ENCODE peak calls at places on chromosomes 1 and 21, in eight cellular contexts. N is IMR-90, M is PC-3, W is endothelial cell of umbilical vein, E is kidney, J is Karpas-422, V is HCT116, A is neuronal stem cell. K is an unnamed sample.

GRCh38 chr1:168236836-168237611 is 11.2 kb downstream of the SFT2D2 start:
- DNase-seq in N (no peak), M (no peak), W (no peak), E (no peak), J (no peak), V (no peak), A (no peak), K (no peak)

GRCh38 chr1:54705153-54705552 is 10.5 kb upstream of the TTC4 start:
- DNase-seq in N (no peak), M (peak; percentile 6), W (no peak), E (no peak), J (no peak), V (no peak), A (no peak), K (no peak)

GRCh38 chr1:101257500-101258325 is 20.9 kb downstream of the S1PR1 start:
- DNase-seq in N (no peak), M (peak; percentile 49), W (no peak), E (no peak), J (no peak), V (no peak), A (no peak), K (no peak)

GRCh38 chr1:213070399-213070798 is 19.4 kb downstream of the RPS6KC1 start:
- DNase-seq in N (peak; percentile 86), M (peak; percentile 75), W (peak; percentile 57), E (no peak), J (peak; percentile 60), V (no peak), A (no peak), K (no peak)

GRCh38 chr1:235401251-235401650 is 34.0 kb downstream of the TBCE start:
- DNase-seq in N (no peak), M (no peak), W (no peak), E (no peak), J (no peak), V (no peak), A (no peak), K (no peak)

GRCh38 chr1:52668711-52669110 is 29.4 kb downstream of the COA7 start:
- DNase-seq in N (peak; percentile 34), M (peak; percentile 81), W (no peak), E (no peak), J (no peak), V (no peak), A (no peak), K (no peak)

GRCh38 chr1:209651148-209651547 is 1.1 kb downstream of the LAMB3 start:
- DNase-seq in N (peak; percentile 56), M (peak; percentile 95), W (peak; percentile 77), E (peak; percentile 86), J (peak; percentile 38), V (peak; percentile 67), A (no peak), K (peak; percentile 66)

GRCh38 chr1:74571875-74572274 is 59.5 kb upstream of the LRRC53 start:
- DNase-seq in N (no peak), M (no peak), W (no peak), E (no peak), J (no peak), V (no peak), A (no peak), K (no peak)

DNA sequence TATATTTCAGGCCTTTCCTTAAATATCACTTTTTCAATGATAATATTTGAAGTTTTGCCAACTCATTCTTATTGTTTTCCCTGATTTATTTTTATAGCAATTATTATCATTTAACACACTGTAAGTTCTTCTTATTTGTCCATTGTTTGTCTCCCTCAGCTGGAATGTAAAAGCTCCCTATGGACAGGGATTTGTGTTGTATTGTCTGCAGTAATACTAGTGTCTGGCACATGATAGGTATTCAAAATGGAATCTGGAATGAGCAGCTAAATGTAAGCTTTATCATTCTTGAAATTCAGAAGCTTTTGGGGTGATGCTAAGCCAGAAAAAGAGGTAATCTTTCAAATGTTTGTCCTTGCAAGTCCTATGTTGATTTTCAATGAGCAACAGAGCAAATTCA is 112.1 kb downstream of the NEGR1 start:
- DNase-seq in N (no peak), M (no peak), W (peak; percentile 53), E (no peak), J (no peak), V (no peak), A (no peak), K (no peak)
- H3K9ac ChIP-seq in N (no peak overlapping the region), M (no peak overlapping the region), W (no peak overlapping the region), E (no peak overlapping the region), J (no peak overlapping the region), V (no peak overlapping the region), A (no peak overlapping the region), K (no peak overlapping the region)

GRCh38 chr1:94071391-94071790 is 49.6 kb downstream of the ABCA4 start:
- DNase-seq in N (no peak), M (no peak), W (no peak), E (no peak), J (no peak), V (no peak), A (no peak), K (no peak)

GRCh38 chr1:94068831-94069648 is 51.9 kb downstream of the ABCA4 start:
- DNase-seq in N (peak; percentile 86), M (peak; percentile 77), W (peak; percentile 98), E (no peak), J (no peak), V (no peak), A (no peak), K (no peak)

GRCh38 chr1:94069649-94070285 is 51.2 kb downstream of the ABCA4 start:
- DNase-seq in N (peak; percentile 31), M (peak; percentile 84), W (peak; percentile 94), E (no peak), J (no peak), V (no peak), A (no peak), K (no peak)

GRCh38 chr1:94071956-94072355 is 49.0 kb downstream of the ABCA4 start:
- DNase-seq in N (no peak), M (no peak), W (peak; percentile 76), E (no peak), J (no peak), V (no peak), A (no peak), K (no peak)

DNA sequence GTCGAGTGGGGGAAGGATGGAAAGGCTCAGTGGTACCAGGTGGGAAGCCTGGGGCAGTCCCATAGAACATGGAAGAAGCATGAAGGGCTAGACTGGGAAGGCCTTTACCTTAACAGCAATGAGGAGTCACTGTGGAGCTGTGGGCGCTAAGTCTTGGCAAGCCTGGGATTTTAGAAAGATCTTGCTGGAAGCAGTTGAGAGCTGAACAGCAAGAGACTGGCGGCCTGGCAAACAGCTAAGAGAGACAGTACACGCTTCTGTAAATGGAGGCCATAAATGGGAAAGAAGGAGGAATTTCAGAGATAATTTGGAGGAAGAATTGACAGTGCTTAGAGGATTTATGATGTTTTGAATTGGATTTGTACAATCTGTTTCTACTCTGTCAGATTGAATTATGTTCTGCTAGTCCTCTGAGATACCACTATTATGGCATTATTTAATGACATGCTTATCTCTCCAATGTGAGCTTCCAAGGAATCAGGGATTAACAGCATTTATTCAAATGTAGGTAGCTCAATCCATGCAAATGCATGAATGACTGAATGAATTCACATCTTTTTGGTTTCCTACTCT is 50.1 kb downstream of the ABCA4 start:
- DNase-seq in N (no peak), M (no peak), W (peak; percentile 29), E (no peak), J (no peak), V (no peak), A (no peak), K (no peak)
- H3K4me1 ChIP-seq in N (peaks cover 23% of the 10 kb centered on the region), M (peaks cover 45% of the 10 kb centered on the region), W (peaks cover 75% of the 10 kb centered on the region), E (peaks cover 22% of the 10 kb centered on the region), J (no peaks in the 10 kb centered on the region), V (peaks cover 42% of the 10 kb centered on the region), A (peaks cover 8% of the 10 kb centered on the region), K (peaks cover 4% of the 10 kb centered on the region)

GRCh38 chr1:24387636-24388035 is 25.9 kb downstream of the STPG1 start:
- DNase-seq in N (no peak), M (no peak), W (no peak), E (no peak), J (no peak), V (no peak), A (no peak), K (no peak)
- H3K9ac ChIP-seq in N (no peak overlapping the region), M (no peak overlapping the region), W (no peak overlapping the region), E (no peak overlapping the region), J (no peak overlapping the region), V (no peak overlapping the region), A (no peak overlapping the region), K (no peak overlapping the region)

DNA sequence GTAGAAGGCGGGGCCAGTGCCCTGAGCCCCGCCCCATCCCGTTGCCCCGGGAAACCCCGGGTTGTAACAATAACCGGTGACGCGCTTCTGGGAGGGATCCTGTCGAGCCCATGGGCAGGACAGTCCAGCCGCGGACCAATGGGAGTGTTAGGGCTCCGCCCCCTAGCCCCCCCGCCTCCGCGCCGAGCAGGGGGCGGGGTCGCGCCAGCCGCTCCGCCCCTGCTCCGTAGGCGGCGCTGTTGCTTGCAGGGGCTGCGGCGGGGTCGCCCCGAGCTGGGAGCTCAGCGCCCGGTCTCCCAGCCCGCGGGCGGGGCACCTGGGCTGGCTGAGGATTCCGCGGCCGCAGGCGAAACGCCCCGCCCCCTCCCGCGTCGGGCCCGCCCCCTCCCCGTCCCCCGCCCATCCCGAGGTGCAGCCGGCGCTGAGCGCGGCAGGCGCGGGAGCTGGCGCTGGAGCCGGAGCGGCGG is at the start of gene FOXO6:
- DNase-seq in N (peak; percentile 93), M (peak; percentile 99), W (peak; percentile 96), E (peak; percentile 99), J (peak; percentile 97), V (peak; percentile 95), A (peak; percentile 99), K (peak; percentile 81)
- H3K4me1 ChIP-seq in N (peaks cover 1% of the 10 kb centered on the region), M (peaks cover 27% of the 10 kb centered on the region), W (peaks cover 3% of the 10 kb centered on the region), E (peaks cover 14% of the 10 kb centered on the region), J (peaks cover 17% of the 10 kb centered on the region), V (peaks cover 47% of the 10 kb centered on the region), A (peaks cover 24% of the 10 kb centered on the region), K (peaks cover 37% of the 10 kb centered on the region)

GRCh38 chr21:32457360-32457840 is 44.9 kb downstream of the EVA1C start:
- DNase-seq in N (peak; percentile 16), M (peak; percentile 67), W (peak; percentile 61), E (peak; percentile 86), J (no peak), V (peak; percentile 18), A (no peak), K (no peak)

GRCh38 chr21:32456497-32456918 is 44.0 kb downstream of the EVA1C start:
- DNase-seq in N (peak; percentile 84), M (peak; percentile 51), W (peak; percentile 56), E (no peak), J (no peak), V (no peak), A (no peak), K (no peak)

GRCh38 chr21:32455548-32455947 is 43.0 kb downstream of the EVA1C start:
- DNase-seq in N (no peak), M (peak; percentile 33), W (no peak), E (no peak), J (no peak), V (no peak), A (no peak), K (no peak)

GRCh38 chr21:32459972-32460371 is 47.5 kb downstream of the EVA1C start:
- DNase-seq in N (peak; percentile 26), M (no peak), W (no peak), E (no peak), J (no peak), V (no peak), A (no peak), K (no peak)

DNA sequence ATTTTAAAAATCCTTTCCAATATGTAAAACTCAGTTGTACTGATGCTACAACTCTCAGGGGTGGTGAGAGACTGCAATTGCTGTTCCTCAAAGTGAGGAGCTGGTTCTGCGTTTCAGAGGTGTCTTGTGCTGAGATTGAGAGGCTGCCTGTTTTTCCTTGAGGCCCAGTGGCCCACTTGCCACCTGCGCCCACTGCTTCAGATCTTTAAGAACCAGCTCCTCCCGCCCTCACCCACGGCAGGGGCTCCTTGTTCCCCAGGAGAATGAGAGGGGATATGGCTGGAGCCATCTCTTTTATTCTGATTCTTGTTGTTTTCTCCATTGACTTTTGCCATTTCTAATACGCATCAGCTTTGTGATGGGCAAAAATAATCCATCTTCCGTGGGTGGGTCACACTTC is 45.5 kb downstream of the EVA1C start:
- DNase-seq in N (no peak), M (no peak), W (no peak), E (no peak), J (no peak), V (no peak), A (no peak), K (no peak)
- H3K9ac ChIP-seq in N (no peak overlapping the region), M (peak overlapping the region; percentile 32), W (no peak overlapping the region), E (no peak overlapping the region), J (no peak overlapping the region), V (peak overlapping the region; percentile 19), A (no peak overlapping the region), K (no peak overlapping the region)

K was measured in keratinocyte.